ENCODE peak calls at places on chromosomes 12 and 14, in seven cellular contexts. V, O, L, U, X, N and I are unnamed samples.

GRCh38 chr12:58596381-58596780 is 323.9 kb downstream of the LRIG3 start:
- DNase-seq in U (no peak), V (no peak), N (no peak), O (no peak), X (no peak), L (peak), I (no peak)

GRCh38 chr12:54608156-54608555 is 19.7 kb upstream of the PPP1R1A start:
- DNase-seq in N (no peak), O (no peak), L (no peak), X (no peak), V (no peak), U (no peak), I (no peak)

GRCh38 chr12:102249073-102249854 is 51.6 kb upstream of the PMCH start:
- DNase-seq in X (no peak), O (no peak), N (no peak), V (no peak), L (peak), U (no peak), I (no peak)

GRCh38 chr14:90521121-90521929 is 124.5 kb downstream of the CALM1 start:
- DNase-seq in X (no peak), N (no peak), V (no peak), L (no peak), O (no peak), U (no peak), I (no peak)

GRCh38 chr14:69079188-69079742 is 73.7 kb downstream of the DCAF5 start:
- DNase-seq in V (no peak), L (peak), X (peak), N (no peak), U (no peak), O (no peak), I (no peak)

GRCh38 chr12:116320839-116321238 is 43.3 kb upstream of the MED13L start:
- DNase-seq in N (no peak), O (no peak), U (no peak), L (no peak), X (no peak), V (no peak), I (no peak)

GRCh38 chr12:72493390-72493789 is 221.2 kb downstream of the TRHDE start:
- DNase-seq in X (no peak), V (no peak), U (no peak), N (no peak), L (no peak), O (no peak), I (no peak)

GRCh38 chr14:52025952-52026510 is 36.7 kb downstream of the RTRAF start:
- DNase-seq in L (no peak), V (no peak), U (no peak), X (no peak), N (no peak), O (no peak), I (no peak)

GRCh38 chr12:57224973-57225679 is 4.4 kb upstream of the SHMT2 start:
- DNase-seq in L (no peak), X (no peak), O (no peak), V (no peak), U (peak), N (peak), I (peak)

GRCh38 chr12:69061574-69061973 is 128.6 kb upstream of the CPM start:
- DNase-seq in O (no peak), N (no peak), V (no peak), U (no peak), L (no peak), X (no peak), I (no peak)

GRCh38 chr14:102949801-102950451 is 27.5 kb downstream of the AMN start:
- DNase-seq in L (no peak), O (no peak), V (no peak), N (no peak), U (no peak), X (no peak), I (no peak)

GRCh38 chr12:3604750-3605638 is 114.0 kb downstream of the PRMT8 start:
- DNase-seq in X (no peak), V (no peak), L (no peak), U (no peak), N (peak), O (no peak), I (no peak)

GRCh38 chr12:14589169-14590004 is 21.7 kb upstream of the PLBD1 start:
- DNase-seq in V (no peak), X (no peak), U (no peak), N (no peak), O (no peak), L (no peak), I (no peak)

GRCh38 chr14:55458800-55459577 is 18.6 kb upstream of the TBPL2 start:
- DNase-seq in X (peak), L (no peak), V (no peak), O (no peak), U (no peak), N (no peak), I (no peak)

GRCh38 chr12:123748661-123749060 is 13.4 kb upstream of the DNAH10 start:
- DNase-seq in U (no peak), X (no peak), O (no peak), V (no peak), N (no peak), L (no peak), I (no peak)

GRCh38 chr14:37232907-37233481 is 35.3 kb downstream of the MIPOL1 start:
- DNase-seq in L (peak), V (peak), N (no peak), O (peak), X (peak), U (no peak), I (no peak)

GRCh38 chr12:29148065-29148957 is 767 bp upstream of the FAR2 start:
- DNase-seq in N (peak), U (no peak), O (no peak), X (no peak), V (no peak), L (peak), I (no peak)
- TF ChIP-seq CTCF in N (no peak), U (no peak), O (no peak), X (no peak), V (no peak), L (no peak), I (no peak)

GRCh38 chr12:113561381-113561780 is 89.7 kb upstream of the LHX5 start:
- DNase-seq in X (no peak), V (no peak), L (no peak), U (no peak), O (no peak), N (no peak), I (no peak)
- TF ChIP-seq CTCF in X (no peak), V (no peak), L (no peak), U (no peak), O (no peak), N (no peak), I (no peak)

DNA sequence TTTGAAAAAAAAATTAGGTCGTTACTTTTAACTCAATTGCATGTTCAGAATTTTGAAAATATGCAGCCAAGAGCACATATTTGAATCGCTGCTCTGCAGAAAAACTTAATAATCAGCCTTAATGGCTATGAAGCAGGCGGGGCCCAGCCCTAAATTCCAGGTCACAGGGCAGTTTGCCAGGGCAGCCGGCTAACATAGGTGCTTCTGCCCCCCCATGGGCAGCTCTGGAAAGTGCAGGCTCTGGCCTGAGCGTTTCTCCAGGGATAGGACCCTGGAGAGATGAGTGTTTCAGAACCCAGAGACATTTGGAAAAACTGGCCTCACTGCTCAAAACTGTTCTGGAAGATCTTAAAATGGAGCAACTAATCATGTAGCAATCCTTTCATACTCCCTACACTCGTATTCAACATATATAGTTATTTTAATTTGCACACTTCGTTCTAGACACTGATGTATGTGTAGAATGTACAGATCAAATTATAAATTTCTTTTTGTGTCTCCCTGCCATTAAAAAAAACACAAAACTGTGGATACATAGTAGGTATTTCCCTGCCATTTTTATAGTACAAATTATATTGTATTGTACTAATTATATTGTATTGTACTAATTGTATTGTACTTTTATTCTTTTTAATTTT is 26.0 kb upstream of the PTGR2 start:
- DNase-seq in U (peak), L (peak), V (peak), N (peak), O (peak), X (peak), I (peak)
- TF ChIP-seq CTCF in U (peak), L (peak), V (peak), N (peak), O (peak), X (peak), I (peak)

GRCh38 chr12:122449317-122449716 is 26.8 kb upstream of the CLIP1 start:
- DNase-seq in V (no peak), X (peak), U (no peak), O (peak), L (peak), N (peak), I (no peak)
- TF ChIP-seq CTCF in V (no peak), X (no peak), U (no peak), O (no peak), L (no peak), N (no peak), I (no peak)

DNA sequence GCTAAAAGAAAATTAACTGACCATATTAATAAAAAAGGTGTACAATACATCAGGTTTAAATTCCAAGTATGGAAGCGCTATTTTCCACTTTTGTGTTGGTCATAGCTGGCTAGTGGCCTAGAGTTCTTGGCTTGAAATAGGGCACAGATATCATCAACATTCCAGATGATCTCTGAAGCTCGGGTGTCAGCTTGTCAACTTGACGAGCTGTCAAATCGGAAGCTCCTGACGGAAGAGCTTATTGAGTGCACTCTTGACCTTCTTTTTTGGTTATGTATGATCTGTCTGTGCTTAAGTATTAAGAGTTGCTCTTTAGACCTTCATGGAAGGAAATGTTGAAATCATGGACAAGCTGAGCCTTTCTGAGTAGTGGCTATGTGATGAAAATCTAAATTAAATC is 177.9 kb downstream of the APAF1 start:
- DNase-seq in X (no peak), N (no peak), L (no peak), U (no peak), O (no peak), V (no peak), I (no peak)
- TF ChIP-seq CTCF in X (no peak), N (no peak), L (no peak), U (no peak), O (no peak), V (no peak), I (no peak)

GRCh38 chr12:114314974-114315720 is 90.8 kb downstream of the TBX5 start:
- DNase-seq in L (no peak), U (no peak), O (no peak), X (no peak), N (no peak), V (no peak), I (no peak)

GRCh38 chr12:114316076-114316475 is 89.9 kb downstream of the TBX5 start:
- DNase-seq in L (peak), N (no peak), X (peak), O (no peak), V (no peak), U (no peak), I (no peak)

GRCh38 chr12:114314403-114314802 is 91.5 kb downstream of the TBX5 start:
- DNase-seq in O (no peak), N (no peak), X (no peak), V (no peak), L (no peak), U (no peak), I (no peak)

GRCh38 chr12:114311966-114312365 is 94.0 kb downstream of the TBX5 start:
- DNase-seq in V (no peak), O (no peak), L (no peak), X (peak), U (no peak), N (no peak), I (no peak)

DNA sequence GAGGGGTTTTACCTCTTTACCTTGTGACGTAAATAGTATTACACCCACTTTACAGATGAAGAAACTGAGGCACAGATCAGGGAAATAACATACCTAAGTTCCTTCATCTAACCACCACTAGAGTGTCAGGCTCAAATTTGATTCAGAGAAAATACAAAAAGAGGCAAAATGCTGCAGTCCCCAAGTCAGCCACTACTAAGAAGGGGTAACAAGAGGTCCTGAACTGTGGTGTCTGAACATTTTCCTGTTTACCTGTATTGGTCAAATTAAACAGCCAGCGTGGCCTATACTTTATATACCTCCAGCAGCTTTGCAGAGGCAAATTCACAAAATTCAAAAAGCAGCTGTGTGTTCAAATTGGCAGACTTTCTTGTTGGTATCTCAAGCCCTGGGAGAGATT is 92.0 kb downstream of the TBX5 start:
- DNase-seq in N (no peak), U (no peak), X (no peak), L (no peak), V (no peak), O (no peak), I (no peak)
- TF ChIP-seq CTCF in N (no peak), U (no peak), X (peak), L (no peak), V (no peak), O (no peak), I (no peak)

GRCh38 chr12:51891843-51892242 is 3.9 kb downstream of the ANKRD33 start:
- DNase-seq in L (no peak), N (no peak), U (no peak), V (no peak), X (no peak), O (no peak), I (no peak)
- TF ChIP-seq CTCF in L (peak), N (no peak), U (no peak), V (peak), X (peak), O (peak), I (no peak)